ENCODE peak calls at places on chromosomes 3 and 15, in eight cellular contexts. A, O, N, W, R, D, J and L are unnamed samples.

GRCh38 chr3:108301695-108302404 is 5.5 kb downstream of the HHLA2 start:
- DNase-seq in A (no peak), W (no peak), D (no peak), N (no peak), R (no peak), J (peak), O (no peak), L (no peak)

GRCh38 chr3:177611781-177612389 is 414.6 kb upstream of the TBL1XR1 start:
- DNase-seq in O (no peak), R (no peak), J (no peak), A (no peak), D (no peak), N (no peak), W (no peak), L (no peak)

GRCh38 chr15:58065445-58066041 is at the start of gene ALDH1A2:
- DNase-seq in A (no peak), W (peak), N (no peak), J (no peak), O (no peak), R (peak), D (no peak), L (no peak)

GRCh38 chr3:160162440-160162839 is 62.8 kb upstream of the C3orf80 start:
- DNase-seq in A (no peak), R (no peak), J (no peak), N (no peak), O (no peak), W (peak), D (no peak), L (no peak)

GRCh38 chr3:33372218-33373081 is 67.8 kb downstream of the UBP1 start:
- DNase-seq in J (peak), W (peak), R (peak), A (peak), N (no peak), O (peak), D (peak), L (no peak)

GRCh38 chr3:175335229-175335628 is 476.1 kb downstream of the NAALADL2 start:
- DNase-seq in D (no peak), A (no peak), N (no peak), O (no peak), R (no peak), W (no peak), J (no peak), L (no peak)

GRCh38 chr15:75578206-75578947 is 738 bp downstream of the PTPN9 start:
- DNase-seq in O (peak), W (peak), D (peak), A (peak), J (no peak), N (no peak), R (peak), L (peak)

GRCh38 chr15:75024102-75024636 is 779 bp downstream of the PPCDC start:
- DNase-seq in N (no peak), A (no peak), W (no peak), J (peak), D (no peak), O (no peak), R (no peak), L (no peak)

GRCh38 chr3:108420926-108421325 is 89.5 kb downstream of the MYH15 start:
- DNase-seq in A (no peak), O (no peak), J (peak), W (no peak), R (no peak), N (no peak), D (no peak), L (no peak)

GRCh38 chr15:60507596-60508424 is 28.9 kb upstream of the ICE2 start:
- DNase-seq in A (peak), R (no peak), D (peak), W (peak), O (peak), N (peak), J (peak), L (peak)

GRCh38 chr3:187696036-187696435 is 6.3 kb downstream of the RTP2 start:
- DNase-seq in J (no peak), O (no peak), W (no peak), D (no peak), R (no peak), A (no peak), N (no peak), L (no peak)

GRCh38 chr15:32656091-32656860 is 14.8 kb downstream of the SCG5 start:
- DNase-seq in D (no peak), J (peak), O (no peak), W (no peak), R (no peak), N (no peak), A (no peak), L (no peak)

GRCh38 chr3:151058742-151059141 is 26.7 kb upstream of the MED12L start:
- DNase-seq in D (no peak), W (no peak), N (no peak), R (no peak), A (no peak), J (peak), O (no peak), L (no peak)

GRCh38 chr15:58590236-58590635 is 158.4 kb downstream of the LIPC start:
- DNase-seq in W (no peak), N (no peak), R (no peak), O (no peak), A (no peak), D (no peak), J (no peak), L (no peak)

GRCh38 chr15:89052474-89052873 is 35.8 kb upstream of the ABHD2 start:
- DNase-seq in W (no peak), A (no peak), J (peak), N (no peak), R (no peak), O (no peak), D (no peak), L (no peak)

GRCh38 chr3:50627407-50628051 is 10.6 kb downstream of the MAPKAPK3 start:
- DNase-seq in J (peak), A (no peak), W (no peak), O (peak), D (peak), R (no peak), N (no peak), L (no peak)

GRCh38 chr3:139299261-139300132 is 44.3 kb upstream of the MRPS22 start:
- DNase-seq in A (no peak), W (no peak), J (peak), O (peak), N (no peak), D (peak), R (no peak), L (no peak)

GRCh38 chr3:157130138-157130880 is 29.6 kb downstream of the CCNL1 start:
- DNase-seq in N (peak), W (peak), O (peak), A (peak), D (peak), R (peak), J (peak), L (peak)

GRCh38 chr3:4735243-4735642 is 242.1 kb downstream of the ITPR1 start:
- DNase-seq in O (no peak), N (no peak), J (no peak), R (no peak), A (no peak), W (no peak), D (no peak), L (no peak)

GRCh38 chr15:61474796-61475195 is 245.7 kb upstream of the RORA start:
- DNase-seq in D (no peak), A (no peak), N (no peak), J (peak), W (no peak), O (no peak), R (no peak), L (no peak)

GRCh38 chr15:101437209-101437608 is 52.3 kb downstream of the PCSK6 start:
- DNase-seq in O (no peak), D (peak), N (no peak), W (peak), J (peak), A (no peak), R (no peak), L (no peak)

GRCh38 chr3:17841190-17841828 is 98.9 kb upstream of the TBC1D5 start:
- DNase-seq in D (peak), O (peak), J (peak), N (no peak), W (peak), A (peak), R (peak), L (peak)

GRCh38 chr3:104878395-104878794 is 488.3 kb upstream of the ALCAM start:
- DNase-seq in A (no peak), O (no peak), R (no peak), J (no peak), D (no peak), W (no peak), N (no peak), L (no peak)

GRCh38 chr3:72223116-72223515 is 438.2 kb upstream of the PROK2 start:
- DNase-seq in N (no peak), W (no peak), J (no peak), R (no peak), D (no peak), O (no peak), A (no peak), L (no peak)

GRCh38 chr3:125132815-125133214 is 77.0 kb upstream of the HEG1 start:
- DNase-seq in D (no peak), J (no peak), A (no peak), N (no peak), O (no peak), W (no peak), R (no peak), L (no peak)